ENCODE peak calls at places on chromosome 20, in seven cellular contexts. Z is H9, A is mesenchymal stem cell, F is neuronal stem cell, K is IMR-90, E is mesendoderm, U is trophoblast cell. C is an unnamed sample.

GRCh38 chr20:63643499-63643898 is 9.7 kb downstream of the STMN3 start:
- DNase-seq in Z (no peak), A (no peak), F (no peak), K (no peak), E (no peak), U (no peak), C (no peak)

GRCh38 chr20:45842169-45842812 is 8.7 kb downstream of the SNX21 start:
- DNase-seq in Z (no peak), A (peak), F (no peak), K (peak), E (no peak), U (no peak), C (no peak)

GRCh38 chr20:24504331-24505285 is 35.2 kb downstream of the SYNDIG1 start:
- DNase-seq in Z (peak), A (no peak), F (no peak), K (no peak), E (no peak), U (no peak), C (peak)

GRCh38 chr20:7617797-7618196 is 322.5 kb downstream of the HAO1 start:
- DNase-seq in Z (no peak), A (no peak), F (no peak), K (no peak), E (no peak), U (no peak), C (no peak)

GRCh38 chr20:32999603-33000250 is 4.5 kb downstream of the SUN5 start:
- DNase-seq in Z (no peak), A (no peak), F (no peak), K (no peak), E (no peak), U (no peak), C (no peak)

GRCh38 chr20:50163570-50164317 is 10.2 kb upstream of the PEDS1 start:
- DNase-seq in Z (no peak), A (peak), F (no peak), K (peak), E (peak), U (no peak), C (no peak)

GRCh38 chr20:57663241-57663640 is 43.0 kb upstream of the ZBP1 start:
- DNase-seq in Z (no peak), A (no peak), F (no peak), K (no peak), E (no peak), U (no peak), C (no peak)

GRCh38 chr20:3224681-3225421 is 14.1 kb downstream of the SLC4A11 start:
- DNase-seq in Z (no peak), A (no peak), F (no peak), K (no peak), E (no peak), U (no peak), C (no peak)

GRCh38 chr20:45419188-45420091 is 3.5 kb downstream of the PIGT start:
- DNase-seq in Z (no peak), A (peak), F (no peak), K (peak), E (no peak), U (peak), C (no peak)

GRCh38 chr20:47204746-47205122 is 151.8 kb downstream of the ZMYND8 start:
- DNase-seq in Z (no peak), A (no peak), F (no peak), K (no peak), E (no peak), U (no peak), C (no peak)

GRCh38 chr20:2386516-2387179 is 5.9 kb downstream of the TGM6 start:
- DNase-seq in Z (no peak), A (peak), F (no peak), K (peak), E (peak), U (no peak), C (no peak)

GRCh38 chr20:59459586-59459985 is 144.8 kb upstream of the PHACTR3 start:
- DNase-seq in Z (no peak), A (no peak), F (no peak), K (no peak), E (no peak), U (no peak), C (no peak)

GRCh38 chr20:5400164-5400762 is 83.5 kb upstream of the PROKR2 start:
- DNase-seq in Z (no peak), A (peak), F (peak), K (peak), E (peak), U (peak), C (peak)

GRCh38 chr20:22489614-22490286 is 94.6 kb downstream of the FOXA2 start:
- DNase-seq in Z (no peak), A (no peak), F (no peak), K (no peak), E (no peak), U (no peak), C (no peak)

GRCh38 chr20:25549866-25550477 is 35.4 kb downstream of the NINL start:
- DNase-seq in Z (no peak), A (peak), F (no peak), K (peak), E (no peak), U (no peak), C (no peak)

GRCh38 chr20:13029687-13030510 is 21.1 kb downstream of the SPTLC3 start:
- DNase-seq in Z (peak), A (peak), F (no peak), K (peak), E (peak), U (peak), C (no peak)

GRCh38 chr20:25248501-25249172 is 752 bp downstream of the PYGB start:
- DNase-seq in Z (peak), A (peak), F (peak), K (peak), E (peak), U (peak), C (no peak)

GRCh38 chr20:62208805-62209755 is 11.0 kb downstream of the HRH3 start:
- DNase-seq in Z (peak), A (no peak), F (no peak), K (no peak), E (peak), U (peak), C (no peak)

GRCh38 chr20:57483287-57484050 is 41.5 kb downstream of the CTCFL start:
- DNase-seq in Z (no peak), A (no peak), F (no peak), K (no peak), E (no peak), U (no peak), C (no peak)

GRCh38 chr20:41352106-41352505 is 11.5 kb downstream of the LPIN3 start:
- DNase-seq in Z (peak), A (no peak), F (no peak), K (no peak), E (peak), U (no peak), C (no peak)

GRCh38 chr20:57231951-57232428 is 34.5 kb downstream of the BMP7 start:
- DNase-seq in Z (peak), A (no peak), F (no peak), K (no peak), E (peak), U (no peak), C (peak)

GRCh38 chr20:10005885-10006284 is 28.9 kb upstream of the ANKEF1 start:
- DNase-seq in Z (no peak), A (no peak), F (no peak), K (no peak), E (peak), U (no peak), C (no peak)

GRCh38 chr20:3402453-3402852 is 5.0 kb downstream of the DNAAF9 start:
- DNase-seq in Z (no peak), A (no peak), F (no peak), K (no peak), E (no peak), U (no peak), C (no peak)

GRCh38 chr20:59605691-59606364 is 1.5 kb downstream of the PHACTR3 start:
- DNase-seq in Z (no peak), A (no peak), F (no peak), K (no peak), E (no peak), U (no peak), C (no peak)

GRCh38 chr20:36371391-36371790 is 65.3 kb downstream of the DLGAP4 start:
- DNase-seq in Z (no peak), A (no peak), F (no peak), K (no peak), E (no peak), U (no peak), C (no peak)
- H3K4ac ChIP-seq in Z (no peak), A (no peak), F (no peak), K (no peak), E (no peak), U (no peak), C (no peak)

GRCh38 chr20:34595377-34596184 is 37.1 kb downstream of the MAP1LC3A start:
- DNase-seq in Z (no peak), A (no peak), F (no peak), K (no peak), E (no peak), U (no peak), C (no peak)

GRCh38 chr20:34604980-34605788 is 46.7 kb downstream of the MAP1LC3A start:
- DNase-seq in Z (no peak), A (no peak), F (no peak), K (peak), E (no peak), U (no peak), C (no peak)

GRCh38 chr20:34607066-34607465 is 48.5 kb downstream of the MAP1LC3A start:
- DNase-seq in Z (no peak), A (no peak), F (no peak), K (no peak), E (no peak), U (no peak), C (no peak)

DNA sequence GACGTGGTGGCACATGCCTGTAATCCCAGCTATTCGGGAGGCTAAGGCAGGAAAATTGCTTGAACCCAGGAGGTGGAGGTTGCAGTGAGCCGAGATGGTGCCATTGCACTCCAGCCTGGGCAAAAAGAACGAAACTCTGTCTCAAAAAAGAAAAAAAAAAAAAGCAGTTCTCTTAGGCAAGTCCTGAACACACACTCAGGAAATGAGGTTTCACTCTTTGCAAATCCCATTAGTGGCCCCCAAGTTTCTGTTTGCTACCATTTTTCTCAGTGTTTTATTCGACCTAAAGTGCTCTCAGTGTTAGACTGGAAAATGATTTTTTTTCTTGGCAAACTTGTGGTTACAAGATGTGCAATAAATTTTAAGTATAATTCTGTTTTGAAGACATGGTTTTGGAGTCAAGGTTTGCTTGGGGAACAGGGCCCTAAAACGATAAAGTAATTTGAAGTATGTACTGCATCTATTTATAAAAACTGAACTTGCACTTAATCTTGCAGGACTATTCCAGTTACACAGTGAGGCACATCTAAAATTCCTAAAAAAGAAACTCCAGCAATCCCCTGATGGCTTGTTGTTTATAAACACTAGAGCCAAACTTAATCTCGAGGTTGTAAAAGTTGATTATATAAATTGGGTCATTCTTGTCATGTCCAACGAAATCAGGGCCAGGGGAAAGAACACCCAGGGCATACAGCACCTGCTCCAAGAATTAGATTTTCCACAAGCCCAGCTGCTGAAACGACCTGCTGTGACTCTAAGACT is 42.6 kb downstream of the MAP1LC3A start:
- DNase-seq in Z (no peak), A (peak), F (no peak), K (no peak), E (no peak), U (no peak), C (no peak)
- H3K4ac ChIP-seq in Z (no peak), A (no peak), F (no peak), K (no peak), E (no peak), U (no peak), C (no peak)

GRCh38 chr20:20366551-20366895 is 1.4 kb upstream of the INSM1 start:
- DNase-seq in Z (no peak), A (no peak), F (no peak), K (no peak), E (no peak), U (no peak), C (no peak)
- H3K4ac ChIP-seq in Z (no peak), A (no peak), F (no peak), K (no peak), E (no peak), U (no peak), C (no peak)

DNA sequence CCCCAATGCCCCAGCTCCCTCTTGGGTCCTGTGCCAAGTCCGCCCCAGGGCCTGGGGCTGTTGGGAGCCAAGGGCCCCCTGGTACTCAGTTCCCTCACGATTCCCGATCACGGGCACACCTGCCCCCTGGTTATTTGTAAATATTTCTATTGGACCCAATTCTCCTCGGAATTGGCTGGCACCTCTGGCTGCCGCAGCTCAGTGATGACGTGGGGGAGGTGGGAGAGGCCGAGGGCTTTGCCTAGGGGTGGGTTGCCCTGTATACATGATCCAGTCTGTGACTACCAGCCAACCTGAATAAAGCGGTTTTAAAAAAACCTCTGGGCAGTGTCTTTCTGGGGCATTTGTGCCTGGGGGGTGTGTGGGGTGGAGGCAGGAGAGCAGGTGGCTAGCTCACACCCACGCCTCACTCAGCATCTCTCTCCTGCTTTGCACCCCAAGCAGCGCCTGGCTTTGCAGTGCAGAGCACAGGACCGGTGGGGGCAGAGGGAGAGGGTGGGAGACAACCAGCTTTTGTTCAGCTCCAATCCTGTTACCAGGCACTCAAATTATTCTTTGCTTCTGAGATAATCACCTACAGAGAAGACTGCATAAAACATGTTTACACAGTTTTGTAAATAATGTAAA is 42.2 kb downstream of the VSTM2L start:
- DNase-seq in Z (peak), A (no peak), F (no peak), K (no peak), E (no peak), U (no peak), C (peak)
- H3K4ac ChIP-seq in Z (no peak), A (no peak), F (no peak), K (no peak), E (no peak), U (no peak), C (no peak)